ENCODE peak calls at places on chromosomes 11 and 22, in six cellular contexts. B is erythroblast, O is suprapubic skin, I is H54, H is transverse colon, F is K562. M is an unnamed sample.

GRCh38 chr11:46315033-46315738 is 32.1 kb upstream of the DGKZ start:
- DNase-seq in H (peak; percentile 72), F (peak; percentile 91), B (peak; percentile 79), I (peak; percentile 96), O (no peak), M (peak; percentile 78)

GRCh38 chr11:45038923-45039322 is 88.2 kb upstream of the TP53I11 start:
- DNase-seq in B (no peak), I (no peak), O (no peak), H (no peak), F (no peak), M (no peak)

GRCh38 chr11:12433571-12434061 is 56.2 kb downstream of the PARVA start:
- DNase-seq in B (no peak), H (peak; percentile 26), I (no peak), O (no peak), F (no peak), M (no peak)

GRCh38 chr11:17369685-17370243 is 18.2 kb downstream of the NCR3LG1 start:
- DNase-seq in O (no peak), I (no peak), H (no peak), B (no peak), F (no peak), M (no peak)

GRCh38 chr11:8192016-8192895 is 23.4 kb upstream of the RIC3 start:
- DNase-seq in O (no peak), H (peak; percentile 72), B (peak; percentile 75), F (peak; percentile 72), I (peak; percentile 80), M (peak; percentile 74)

GRCh38 chr22:43305806-43306205 is 37.4 kb downstream of the SCUBE1 start:
- DNase-seq in F (no peak), I (no peak), B (no peak), H (no peak), O (no peak), M (no peak)

GRCh38 chr11:34050536-34050935 is 995 bp upstream of the CAPRIN1 start:
- DNase-seq in H (no peak), F (no peak), B (no peak), I (no peak), O (no peak), M (no peak)

GRCh38 chr11:102316505-102316904 is 779 bp upstream of the BIRC3 start:
- DNase-seq in O (no peak), B (no peak), I (no peak), H (no peak), F (no peak), M (no peak)

GRCh38 chr11:20397281-20397680 is 9.8 kb downstream of the PRMT3 start:
- DNase-seq in H (no peak), O (no peak), I (peak; percentile 13), B (peak; percentile 71), F (peak; percentile 24), M (no peak)

GRCh38 chr11:114160884-114161283 is 101.4 kb downstream of the ZBTB16 start:
- DNase-seq in O (no peak), H (no peak), I (no peak), B (no peak), F (no peak), M (no peak)

GRCh38 chr11:114159320-114159719 is 99.8 kb downstream of the ZBTB16 start:
- DNase-seq in B (peak; percentile 37), O (no peak), F (no peak), H (no peak), I (no peak), M (no peak)

GRCh38 chr11:114161486-114162250 is 102.2 kb downstream of the ZBTB16 start:
- DNase-seq in B (no peak), O (no peak), F (no peak), I (no peak), H (no peak), M (no peak)

GRCh38 chr11:114158886-114159285 is 99.4 kb downstream of the ZBTB16 start:
- DNase-seq in O (no peak), B (peak; percentile 33), H (no peak), F (no peak), I (no peak), M (no peak)

GRCh38 chr11:114159802-114160588 is 100.5 kb downstream of the ZBTB16 start:
- DNase-seq in H (peak; percentile 99), O (peak; percentile 100), B (peak; percentile 97), I (peak; percentile 26), F (peak; percentile 91), M (peak; percentile 100)
- TF ChIP-seq POLR2A in H (peak; percentile 71), O (peak; percentile 47), B (peak; percentile 65), I (no peak), F (no peak), M (peak; percentile 58)

DNA sequence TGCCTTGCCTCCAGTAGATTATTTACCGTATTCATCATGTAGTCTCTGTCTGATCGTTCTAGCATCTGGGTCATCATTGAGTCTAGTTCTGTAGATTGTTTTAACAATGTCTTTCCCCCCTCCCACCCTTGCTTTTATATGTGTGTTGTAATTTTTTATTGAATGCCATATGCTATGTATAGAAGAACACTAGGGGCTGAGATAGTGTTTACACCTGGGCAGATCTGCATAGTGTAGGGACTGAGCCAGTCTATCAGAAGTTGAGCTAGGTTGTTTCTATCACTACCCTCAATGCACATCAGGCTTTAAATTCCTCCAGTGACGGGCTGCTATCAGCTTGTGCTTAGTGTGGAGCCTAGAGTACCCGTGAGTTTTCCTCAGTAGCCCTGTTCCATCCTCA is 61.6 kb downstream of the KREMEN1 start:
- DNase-seq in F (no peak), O (peak; percentile 11), H (no peak), I (no peak), B (no peak), M (no peak)
- TF ChIP-seq POLR2A in F (no peak), O (no peak), H (no peak), I (no peak), B (no peak), M (no peak)

DNA sequence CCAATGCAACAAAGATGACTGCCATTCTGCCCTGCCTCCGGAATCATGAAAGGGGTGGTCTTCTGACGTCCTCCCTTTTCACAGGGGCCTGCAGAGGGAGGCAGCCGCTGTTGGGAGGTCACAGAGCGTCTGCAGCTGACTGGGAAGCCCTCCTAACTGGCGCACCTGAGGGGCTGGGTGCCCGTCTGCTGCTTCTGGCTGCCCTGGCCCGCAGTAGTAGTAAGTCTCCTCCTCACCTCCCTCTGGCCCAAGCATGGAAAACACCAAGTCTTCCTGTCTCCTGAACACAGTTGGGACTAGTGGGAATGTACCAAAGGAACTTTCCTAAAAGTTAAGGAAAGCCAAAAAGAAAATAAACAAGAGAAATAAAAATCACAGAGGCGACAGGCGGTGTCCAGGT is 37.2 kb upstream of the CECR2 start:
- DNase-seq in I (no peak), O (no peak), B (no peak), F (no peak), H (no peak), M (no peak)
- TF ChIP-seq POLR2A in I (no peak), O (no peak), B (no peak), F (no peak), H (no peak), M (no peak)

GRCh38 chr11:67118801-67119576 is at the start of gene KDM2A:
- DNase-seq in F (peak; percentile 100), I (peak; percentile 100), H (peak; percentile 99), O (peak; percentile 99), B (peak; percentile 99), M (peak; percentile 99)
- TF ChIP-seq POLR2A in F (peak; percentile 82), I (peak; percentile 74), H (peak; percentile 81), O (peak; percentile 44), B (peak; percentile 44), M (no peak)

DNA sequence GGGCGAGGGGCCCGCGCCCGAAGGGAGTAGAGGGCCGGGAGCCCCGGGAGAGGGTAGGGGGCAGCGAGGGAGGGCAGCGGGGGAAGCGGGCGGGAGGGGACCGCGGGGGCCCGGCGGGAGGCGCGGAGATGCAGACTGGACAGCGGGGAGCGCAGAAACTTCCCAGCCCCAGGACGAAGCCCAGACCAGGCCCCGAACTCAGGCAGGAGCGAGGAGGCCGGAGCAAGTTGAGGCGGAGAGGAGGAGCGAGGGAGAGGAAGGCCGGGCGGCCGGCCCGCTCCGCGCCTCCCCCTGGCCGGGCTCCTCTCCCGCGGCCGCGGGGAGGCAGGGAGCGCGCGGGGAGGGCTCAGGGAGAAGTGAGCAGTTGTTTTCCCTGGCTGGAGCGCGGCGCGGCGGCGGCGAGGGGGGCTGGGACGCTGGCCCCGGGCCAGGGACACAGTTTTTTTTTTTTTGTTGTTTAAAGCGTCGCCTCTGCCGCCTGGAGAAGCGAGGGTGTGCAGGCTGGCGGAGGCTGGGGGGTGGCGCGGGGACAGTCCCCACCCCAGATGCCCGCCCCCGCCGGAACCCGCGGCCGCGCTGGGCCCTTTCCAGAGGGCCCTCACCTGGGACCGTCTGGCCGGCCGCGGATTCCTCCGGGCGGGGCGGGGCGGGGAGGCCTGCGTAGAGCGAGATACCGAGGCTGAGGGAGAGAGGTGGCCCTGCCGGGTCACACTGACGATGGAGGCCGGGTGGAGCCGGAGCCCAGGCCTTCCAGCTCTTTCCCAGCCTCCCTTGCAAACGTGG is at the start of gene LTBP3:
- DNase-seq in I (no peak), F (peak; percentile 88), B (peak; percentile 80), H (peak; percentile 77), O (no peak), M (peak; percentile 87)
- TF ChIP-seq POLR2A in I (peak; percentile 53), F (peak; percentile 42), B (no peak), H (peak; percentile 21), O (no peak), M (no peak)

M was measured in stomach.